ENCODE peak calls at places on chromosomes 6 and 20, in six cellular contexts. D, Z, C, E, F and T are unnamed samples.

GRCh38 chr20:11389188-11389587 is 528.5 kb upstream of the BTBD3 start:
- DNase-seq in D (no peak), Z (no peak), C (no peak), E (no peak), F (no peak), T (no peak)

GRCh38 chr6:116393430-116393829 is 22.7 kb downstream of the DSE start:
- DNase-seq in D (peak; percentile 28), Z (no peak), C (no peak), E (no peak), F (no peak), T (peak; percentile 54)

GRCh38 chr6:105785412-105785811 is 300.7 kb upstream of the PRDM1 start:
- DNase-seq in D (no peak), Z (no peak), C (no peak), E (no peak), F (no peak), T (no peak)

GRCh38 chr6:2952557-2953095 is 18.7 kb downstream of the SERPINB6 start:
- DNase-seq in D (peak; percentile 83), Z (peak; percentile 82), C (peak; percentile 57), E (peak; percentile 85), F (peak; percentile 94), T (peak; percentile 96)

GRCh38 chr6:3850451-3851203 is 1.5 kb downstream of the FAM50B start:
- DNase-seq in D (no peak), Z (no peak), C (peak; percentile 46), E (no peak), F (no peak), T (no peak)

GRCh38 chr6:85537055-85537494 is 56.6 kb downstream of the SNX14 start:
- DNase-seq in D (peak; percentile 19), Z (no peak), C (no peak), E (peak; percentile 5), F (no peak), T (no peak)

GRCh38 chr20:57939499-57939898 is 229.7 kb upstream of the PMEPA1 start:
- DNase-seq in D (no peak), Z (no peak), C (no peak), E (no peak), F (no peak), T (no peak)

GRCh38 chr6:148577687-148578488 is 168.9 kb upstream of the UST start:
- DNase-seq in D (peak; percentile 83), Z (peak; percentile 71), C (peak; percentile 23), E (peak; percentile 90), F (peak; percentile 67), T (peak; percentile 94)

GRCh38 chr6:82017316-82017715 is 230.2 kb downstream of the IBTK start:
- DNase-seq in D (peak; percentile 99), Z (no peak), C (no peak), E (peak; percentile 85), F (peak; percentile 50), T (peak; percentile 9)

GRCh38 chr20:34024733-34025351 is 31.1 kb downstream of the RALY start:
- DNase-seq in D (no peak), Z (no peak), C (no peak), E (no peak), F (no peak), T (peak; percentile 49)

GRCh38 chr6:16494781-16495180 is 256.4 kb downstream of the GMPR start:
- DNase-seq in D (no peak), Z (no peak), C (no peak), E (no peak), F (no peak), T (no peak)

GRCh38 chr6:117976030-117976651 is 69.1 kb downstream of the SLC35F1 start:
- DNase-seq in D (peak; percentile 56), Z (peak; percentile 12), C (peak; percentile 13), E (peak; percentile 76), F (peak; percentile 10), T (peak; percentile 79)

GRCh38 chr20:60213126-60213893 is 255.1 kb downstream of the CDH26 start:
- DNase-seq in D (no peak), Z (no peak), C (no peak), E (no peak), F (no peak), T (peak; percentile 7)

GRCh38 chr6:144898052-144898689 is 613.0 kb downstream of the UTRN start:
- DNase-seq in D (peak; percentile 76), Z (no peak), C (no peak), E (no peak), F (no peak), T (no peak)

GRCh38 chr6:83873869-83874268 is 14.4 kb downstream of the CYB5R4 start:
- DNase-seq in D (no peak), Z (no peak), C (no peak), E (no peak), F (no peak), T (no peak)

GRCh38 chr6:8845691-8846090 is 410.3 kb upstream of the SLC35B3 start:
- DNase-seq in D (no peak), Z (no peak), C (no peak), E (no peak), F (no peak), T (peak; percentile 21)

GRCh38 chr6:52360601-52361346 is 1.2 kb upstream of the PAQR8 start:
- DNase-seq in D (no peak), Z (no peak), C (no peak), E (peak; percentile 56), F (no peak), T (no peak)

GRCh38 chr6:137417411-137417810 is 76.8 kb downstream of the OLIG3 start:
- DNase-seq in D (peak; percentile 68), Z (no peak), C (no peak), E (no peak), F (no peak), T (no peak)

GRCh38 chr6:138142806-138143205 is 18.9 kb upstream of the ARFGEF3 start:
- DNase-seq in D (no peak), Z (no peak), C (no peak), E (no peak), F (no peak), T (no peak)

GRCh38 chr20:23399568-23400241 is 21.6 kb downstream of the NAPB start:
- DNase-seq in D (peak; percentile 46), Z (no peak), C (no peak), E (no peak), F (no peak), T (no peak)

GRCh38 chr20:5741089-5741488 is 9.1 kb upstream of the SHLD1 start:
- DNase-seq in D (peak; percentile 67), Z (no peak), C (no peak), E (no peak), F (no peak), T (no peak)

GRCh38 chr20:7723284-7723683 is 217.0 kb downstream of the HAO1 start:
- DNase-seq in D (peak; percentile 90), Z (no peak), C (no peak), E (no peak), F (no peak), T (no peak)